ENCODE peak calls at places on chromosomes 7 and 10, in ten cellular contexts. X is K562, Q is lower leg skin, N is transverse colon, A is epithelial cell of esophagus, R is GM12865, M is left lung, C is tibial artery, P is fibroblast of the aortic adventitia, F is heart left ventricle. Y is an unnamed sample.
A peak's percentile ranks its signal among the peaks of the same experiment; 100 is the strongest.

GRCh38 chr7:151700621-151701185 is 176.2 kb downstream of the PRKAG2 start:
- DNase-seq in F (peak; percentile 41), M (no peak), C (no peak), Q (no peak), R (no peak), A (peak; percentile 30), N (no peak), X (no peak), P (peak; percentile 11), Y (peak; percentile 49)

GRCh38 chr10:29481906-29482440 is 152.8 kb downstream of the SVIL start:
- DNase-seq in F (no peak), A (no peak), R (no peak), M (no peak), N (no peak), C (no peak), P (peak; percentile 39), Q (no peak), X (no peak), Y (peak; percentile 24)

GRCh38 chr10:124578231-124579002 is 116.8 kb downstream of the LHPP start:
- DNase-seq in F (peak; percentile 46), A (no peak), P (no peak), N (no peak), R (no peak), M (peak; percentile 29), X (no peak), C (no peak), Q (no peak), Y (no peak)

GRCh38 chr7:159226303-159226702 is 81.6 kb upstream of the VIPR2 start:
- DNase-seq in M (no peak), X (no peak), P (no peak), Q (no peak), F (no peak), R (no peak), C (no peak), N (no peak), A (no peak), Y (no peak)

GRCh38 chr10:115918812-115919211 is 354.2 kb downstream of the GFRA1 start:
- DNase-seq in F (no peak), Q (no peak), P (peak; percentile 26), R (no peak), A (no peak), X (no peak), C (no peak), N (no peak), M (no peak), Y (no peak)

GRCh38 chr7:64849250-64849923 is 53.7 kb upstream of the ZNF273 start:
- DNase-seq in R (no peak), M (no peak), X (peak; percentile 85), F (no peak), P (peak; percentile 25), N (no peak), C (no peak), Q (peak; percentile 66), A (peak; percentile 96), Y (no peak)

GRCh38 chr10:7035111-7035761 is 375.6 kb downstream of the SFMBT2 start:
- DNase-seq in F (no peak), C (no peak), N (no peak), A (no peak), P (no peak), M (no peak), Q (no peak), R (no peak), X (peak; percentile 17), Y (no peak)

GRCh38 chr10:91198781-91199180 is 21.7 kb upstream of the PCGF5 start:
- DNase-seq in Q (peak; percentile 36), X (no peak), C (no peak), N (no peak), A (peak; percentile 29), M (no peak), P (peak; percentile 93), F (no peak), R (peak; percentile 77), Y (peak; percentile 87)

GRCh38 chr7:95820778-95821177 is 48.4 kb downstream of the DYNC1I1 start:
- DNase-seq in F (no peak), R (no peak), M (no peak), C (no peak), Q (no peak), P (no peak), X (no peak), A (no peak), N (no peak), Y (no peak)

DNA sequence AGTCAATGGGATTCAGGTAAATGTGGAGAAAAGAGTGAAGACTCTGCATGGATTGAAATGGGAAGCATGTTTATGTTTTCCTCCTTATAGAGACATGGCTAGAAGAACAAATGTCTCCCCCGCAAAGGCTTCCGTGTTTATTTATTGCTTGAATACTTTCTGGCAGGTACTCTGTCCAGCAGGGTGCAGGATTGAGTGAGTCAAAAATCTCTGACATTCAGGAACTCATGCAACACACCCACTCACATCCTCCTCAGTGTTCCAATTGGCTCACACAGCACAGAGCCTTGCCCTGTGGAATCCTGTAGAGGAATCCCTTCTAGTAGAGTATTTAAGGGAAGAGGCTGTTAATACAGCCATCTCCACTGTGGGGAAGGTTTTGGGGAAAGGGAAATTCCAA is 290.3 kb upstream of the VWC2 start:
- DNase-seq in Q (no peak), A (peak; percentile 19), N (peak; percentile 8), C (no peak), X (no peak), F (no peak), R (peak; percentile 45), M (no peak), P (no peak), Y (no peak)
- TF ChIP-seq CTCF in Q (no peak), A (no peak), N (peak; percentile 26), C (no peak), X (no peak), F (peak; percentile 45), R (peak; percentile 26), M (no peak), P (no peak), Y (no peak)

DNA sequence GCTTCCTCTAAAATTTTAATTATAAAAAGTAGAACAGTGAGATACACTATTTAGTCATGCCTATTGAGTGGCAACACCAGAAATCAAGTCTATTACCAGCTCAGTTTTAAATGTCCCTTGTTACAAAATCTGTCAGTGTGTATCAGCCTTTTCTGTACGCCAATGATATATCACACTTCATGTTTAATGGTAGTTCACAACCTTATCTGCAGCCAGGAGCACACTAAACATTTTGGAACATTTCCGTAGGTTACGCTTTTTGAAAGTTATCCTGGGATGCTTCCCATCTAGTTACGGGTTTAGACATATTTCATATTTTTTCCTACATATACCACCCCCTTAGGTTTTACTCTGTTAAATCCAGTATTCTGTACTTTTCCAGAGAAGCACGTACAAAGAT is 5.4 kb downstream of the HNRNPA2B1 start:
- DNase-seq in X (no peak), R (no peak), F (no peak), Q (no peak), A (no peak), N (no peak), P (no peak), C (no peak), M (no peak), Y (no peak)
- H3K4me3 ChIP-seq in X (no peak overlapping the region), R (peak overlapping the region; percentile 80), F (peak overlapping the region; percentile 8), Q (no peak overlapping the region), A (no peak overlapping the region), N (peak overlapping the region; percentile 10), P (no peak overlapping the region), C (no peak overlapping the region), M (no peak overlapping the region), Y (no peak overlapping the region)

DNA sequence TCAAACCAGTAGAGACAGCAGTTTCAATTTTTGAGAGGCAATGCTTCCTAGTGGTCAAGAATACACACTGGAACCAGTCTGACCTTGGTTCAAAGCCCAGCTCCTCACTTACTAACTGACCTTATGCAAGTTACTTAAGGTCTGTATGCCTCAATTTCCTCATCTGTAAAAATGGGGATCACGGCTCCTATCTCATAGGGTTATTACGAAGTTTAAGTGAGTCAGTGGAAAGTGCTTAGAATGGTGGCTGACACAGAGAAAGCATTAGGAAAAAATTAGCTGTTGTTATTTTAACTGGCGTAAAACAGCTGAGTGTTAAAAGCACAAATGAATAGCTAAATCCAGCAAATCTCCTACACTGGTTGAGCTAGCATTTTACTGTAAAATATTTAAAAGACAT is 162.4 kb upstream of the LAMB4 start:
- DNase-seq in M (no peak), R (no peak), N (no peak), C (no peak), F (no peak), P (peak; percentile 35), Q (no peak), X (no peak), A (no peak), Y (no peak)
- TF ChIP-seq CTCF in M (no peak), R (no peak), N (no peak), C (no peak), F (no peak), P (no peak), Q (no peak), X (no peak), A (no peak), Y (no peak)

GRCh38 chr7:117323585-117323876 is 673 bp upstream of the WNT2 start:
- DNase-seq in N (no peak), X (no peak), M (no peak), C (no peak), R (peak; percentile 3), A (peak; percentile 19), Q (no peak), P (no peak), F (no peak), Y (no peak)

GRCh38 chr7:117322741-117323584 is at the start of gene WNT2:
- DNase-seq in R (peak; percentile 5), C (no peak), N (no peak), X (no peak), A (peak; percentile 8), P (peak; percentile 63), F (no peak), M (no peak), Q (no peak), Y (peak; percentile 34)

GRCh38 chr7:117323877-117324699 is 1.2 kb upstream of the WNT2 start:
- DNase-seq in X (no peak), M (peak; percentile 67), C (peak; percentile 34), F (peak; percentile 61), R (peak; percentile 24), P (peak; percentile 97), N (no peak), Q (no peak), A (peak; percentile 23), Y (peak; percentile 57)

GRCh38 chr7:117325836-117326235 is 3.0 kb upstream of the WNT2 start:
- DNase-seq in R (no peak), A (peak; percentile 8), M (no peak), X (no peak), P (peak; percentile 77), N (no peak), F (no peak), Q (no peak), C (no peak), Y (peak; percentile 16)

GRCh38 chr7:117324940-117325339 is 2.1 kb upstream of the WNT2 start:
- DNase-seq in N (no peak), P (peak; percentile 86), Q (no peak), M (no peak), F (no peak), A (no peak), C (no peak), X (no peak), R (no peak), Y (no peak)
- H3K4me3 ChIP-seq in N (no peak overlapping the region), P (peak overlapping the region; percentile 75), Q (no peak overlapping the region), M (peak overlapping the region; percentile 31), F (peak overlapping the region; percentile 45), A (no peak overlapping the region), C (peak overlapping the region; percentile 50), X (no peak overlapping the region), R (no peak overlapping the region), Y (no peak overlapping the region)

Y was measured in fibroblast of pulmonary artery.